ENCODE peak calls at places on chromosomes 6 and 20, in four cellular contexts. U is coronary artery, S is suprapubic skin, V is lower leg skin. A is an unnamed sample.

GRCh38 chr6:141152951-141153350 is 979.8 kb upstream of the GJE1 start:
- DNase-seq in V (no peak), U (no peak), S (no peak), A (no peak)

GRCh38 chr20:32485770-32486248 is 99.3 kb downstream of the NOL4L start:
- DNase-seq in U (no peak), S (no peak), V (no peak), A (no peak)

GRCh38 chr6:110188791-110189190 is 8.6 kb downstream of the CDC40 start:
- DNase-seq in U (no peak), V (no peak), S (no peak), A (no peak)

GRCh38 chr20:64101731-64102621 is 5.4 kb downstream of the NPBWR2 start:
- DNase-seq in U (no peak), S (no peak), V (peak), A (peak)

GRCh38 chr6:148441454-148441911 is 98.8 kb downstream of the SASH1 start:
- DNase-seq in U (no peak), S (no peak), V (no peak), A (no peak)

GRCh38 chr20:52004720-52005119 is 186.9 kb downstream of the ZFP64 start:
- DNase-seq in V (peak), S (no peak), U (no peak), A (no peak)

GRCh38 chr6:149938571-149939462 is 3.0 kb upstream of the ULBP2 start:
- DNase-seq in V (peak), U (peak), S (peak), A (peak)

GRCh38 chr6:132253211-132253610 is 148.1 kb downstream of the MOXD1 start:
- DNase-seq in S (no peak), V (no peak), U (no peak), A (no peak)

GRCh38 chr6:42404494-42404893 is 47.2 kb downstream of the TRERF1 start:
- DNase-seq in U (no peak), S (no peak), V (peak), A (no peak)

GRCh38 chr6:153131037-153131981 is at the start of gene RGS17:
- DNase-seq in U (no peak), S (no peak), V (no peak), A (no peak)

GRCh38 chr6:133097208-133097607 is 143.9 kb upstream of the EYA4 start:
- DNase-seq in S (no peak), V (no peak), U (no peak), A (no peak)

GRCh38 chr20:53917145-53918009 is 153.0 kb downstream of the BCAS1 start:
- DNase-seq in S (peak), V (peak), U (peak), A (no peak)

GRCh38 chr6:78436335-78436734 is 431.0 kb upstream of the IRAK1BP1 start:
- DNase-seq in U (no peak), V (no peak), S (no peak), A (no peak)

GRCh38 chr20:45365444-45365970 is 2.6 kb downstream of the SYS1 start:
- DNase-seq in V (no peak), S (no peak), U (no peak), A (no peak)

GRCh38 chr6:168851460-168852103 is 402.1 kb downstream of the THBS2 start:
- DNase-seq in V (no peak), S (no peak), U (no peak), A (no peak)

GRCh38 chr6:44699851-44700250 is 312.3 kb downstream of the CDC5L start:
- DNase-seq in U (no peak), V (no peak), S (no peak), A (no peak)

GRCh38 chr6:37171141-37171969 is 1.4 kb downstream of the PIM1 start:
- DNase-seq in V (peak), U (peak), S (peak), A (peak)

GRCh38 chr20:2304180-2304579 is 8.4 kb downstream of the TGM3 start:
- DNase-seq in V (peak), U (no peak), S (no peak), A (no peak)

GRCh38 chr6:126926926-126927325 is 191.5 kb upstream of the RSPO3 start:
- DNase-seq in V (no peak), U (no peak), S (no peak), A (no peak)

GRCh38 chr20:54219751-54220426 is 12.0 kb downstream of the PFDN4 start:
- DNase-seq in U (no peak), V (no peak), S (no peak), A (no peak)

GRCh38 chr6:71533939-71534379 is 245.3 kb downstream of the OGFRL1 start:
- DNase-seq in S (no peak), V (no peak), U (no peak), A (no peak)
- TF ChIP-seq CTCF in S (peak), V (no peak), U (peak), A (peak)

GRCh38 chr6:145814501-145815350 is at the start of gene FBXO30:
- DNase-seq in S (peak), U (peak), V (peak), A (peak)
- TF ChIP-seq CTCF in S (no peak), U (no peak), V (no peak), A (no peak)

GRCh38 chr6:28580484-28580883 is 54.8 kb downstream of the GPX5 start:
- DNase-seq in S (no peak), U (no peak), V (no peak), A (no peak)
- TF ChIP-seq CTCF in S (no peak), U (no peak), V (no peak), A (no peak)

GRCh38 chr6:7674291-7674690 is 51.6 kb upstream of the BMP6 start:
- DNase-seq in U (no peak), S (no peak), V (no peak), A (no peak)

GRCh38 chr6:7672066-7673062 is 53.5 kb upstream of the BMP6 start:
- DNase-seq in S (no peak), U (no peak), V (no peak), A (no peak)

GRCh38 chr6:7671076-7671475 is 54.8 kb upstream of the BMP6 start:
- DNase-seq in U (no peak), V (no peak), S (no peak), A (no peak)

GRCh38 chr6:7671581-7671980 is 54.3 kb upstream of the BMP6 start:
- DNase-seq in V (no peak), U (no peak), S (no peak), A (no peak)

GRCh38 chr6:7673063-7673536 is 52.8 kb upstream of the BMP6 start:
- DNase-seq in V (peak), U (no peak), S (peak), A (no peak)
- TF ChIP-seq CTCF in V (no peak), U (no peak), S (peak), A (no peak)

A was measured in activated B cell treated with CpG ODN at 0.5 μM for 24 hours.